ENCODE peak calls at places on chromosomes 12 and 14, in nine cellular contexts. E, C, P, N, L, W, I, Q and U are unnamed samples.

GRCh38 chr12:62761658-62762057 is 173.3 kb downstream of the PPM1H start:
- DNase-seq in N (no peak), E (no peak), I (peak; percentile 33), Q (no peak), W (peak; percentile 91), C (peak; percentile 14), L (no peak), P (no peak), U (no peak)

GRCh38 chr12:96322720-96323119 is 77.5 kb downstream of the CDK17 start:
- DNase-seq in E (no peak), W (no peak), I (no peak), P (no peak), N (no peak), Q (no peak), L (no peak), C (no peak), U (no peak)

GRCh38 chr12:132357623-132358186 is 28.3 kb upstream of the GALNT9 start:
- DNase-seq in I (no peak), P (no peak), E (no peak), Q (no peak), W (no peak), C (no peak), L (no peak), N (no peak), U (no peak)

GRCh38 chr14:30808576-30808975 is 65.8 kb upstream of the COCH start:
- DNase-seq in P (no peak), I (peak; percentile 18), Q (no peak), N (peak; percentile 8), C (no peak), L (no peak), W (peak; percentile 8), E (no peak), U (no peak)

GRCh38 chr12:20154060-20154459 is 214.3 kb upstream of the PDE3A start:
- DNase-seq in L (peak; percentile 46), N (no peak), C (no peak), E (no peak), Q (no peak), P (peak; percentile 37), W (peak; percentile 22), I (peak; percentile 24), U (no peak)

GRCh38 chr12:108609535-108610335 is 11.9 kb upstream of the TMEM119 start:
- DNase-seq in Q (no peak), N (no peak), E (peak; percentile 87), C (peak; percentile 84), I (peak; percentile 84), P (peak; percentile 74), W (peak; percentile 85), L (peak; percentile 90), U (peak; percentile 95)

GRCh38 chr14:35687335-35687939 is 121.7 kb downstream of the RALGAPA1 start:
- DNase-seq in I (peak; percentile 65), E (peak; percentile 27), L (peak; percentile 73), N (peak; percentile 61), W (peak; percentile 75), P (peak; percentile 78), Q (peak; percentile 75), C (no peak), U (peak; percentile 30)

GRCh38 chr14:95311752-95312151 is 8.0 kb downstream of the CLMN start:
- DNase-seq in Q (no peak), L (peak; percentile 16), P (no peak), E (no peak), N (no peak), C (no peak), I (no peak), W (peak; percentile 60), U (no peak)

GRCh38 chr12:106303202-106303820 is 778 bp downstream of the TCP11L2 start:
- DNase-seq in Q (peak; percentile 94), C (peak; percentile 97), N (peak; percentile 56), P (peak; percentile 88), L (peak; percentile 89), W (peak; percentile 75), E (no peak), I (peak; percentile 73), U (no peak)

GRCh38 chr14:75972729-75973480 is 8.9 kb downstream of the TGFB3 start:
- DNase-seq in L (no peak), N (no peak), I (no peak), P (no peak), C (no peak), W (no peak), E (no peak), Q (no peak), U (no peak)

GRCh38 chr12:1429980-1430379 is 164.4 kb downstream of the FBXL14 start:
- DNase-seq in C (no peak), I (peak; percentile 61), W (peak; percentile 95), E (peak; percentile 20), Q (no peak), P (peak; percentile 86), L (peak; percentile 90), N (no peak), U (peak; percentile 46)

DNA sequence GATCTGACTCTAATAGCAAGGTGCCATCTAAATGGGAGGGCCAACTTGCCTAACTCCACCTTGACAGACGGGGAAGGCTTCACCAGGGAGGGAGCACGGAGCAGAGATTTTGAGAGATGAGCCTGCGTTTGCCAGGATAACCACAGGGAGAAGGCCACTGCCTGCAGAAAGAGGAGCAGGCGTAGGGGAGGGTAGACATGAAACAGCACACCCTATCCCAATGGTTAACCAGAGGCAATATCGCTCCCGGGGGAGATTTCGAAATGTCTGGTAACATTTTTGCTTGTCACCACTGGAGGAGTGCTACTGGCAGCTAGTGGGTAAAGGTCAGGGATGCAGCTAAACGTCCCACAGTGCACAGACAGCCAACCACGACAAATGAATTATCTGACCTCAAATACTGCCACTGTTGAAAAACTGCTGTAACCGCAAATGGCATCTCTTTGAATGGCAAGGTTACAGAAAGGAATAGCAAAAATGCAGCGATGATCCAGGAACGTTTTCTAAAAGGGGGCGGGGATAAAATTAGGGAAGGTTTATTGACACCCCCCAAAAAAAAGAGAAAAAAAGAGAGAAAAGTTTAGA is 126.0 kb upstream of the ATF7IP start:
- DNase-seq in I (peak; percentile 24), Q (no peak), E (no peak), N (no peak), C (peak; percentile 14), W (peak; percentile 47), L (peak; percentile 87), P (peak; percentile 71), U (no peak)
- H3K4me3 ChIP-seq in I (no peak overlapping the region), Q (no peak overlapping the region), E (no peak overlapping the region), N (no peak overlapping the region), C (no peak overlapping the region), W (no peak overlapping the region), L (no peak overlapping the region), P (no peak overlapping the region), U (no peak overlapping the region)

DNA sequence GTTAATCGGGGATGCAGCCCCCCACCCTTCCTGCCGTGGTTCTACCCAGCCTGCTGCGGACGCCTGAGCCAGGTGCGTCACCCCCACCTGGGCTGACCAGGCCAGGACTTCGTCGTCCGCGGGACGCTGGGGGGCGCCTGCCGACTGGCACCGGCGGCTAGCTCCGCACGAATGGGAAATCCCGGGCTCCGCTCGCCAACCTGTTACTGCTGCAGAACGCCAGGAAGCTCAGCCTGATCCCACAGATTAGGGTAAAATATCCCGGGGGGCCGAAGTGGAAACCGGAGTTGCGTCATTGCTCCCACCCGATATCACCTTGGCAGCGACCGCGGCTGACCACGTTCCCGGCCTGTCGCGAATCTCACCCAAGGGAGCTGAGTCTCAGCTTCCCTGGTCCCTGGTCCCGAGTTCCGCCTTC is 528 bp upstream of the VDR start:
- DNase-seq in W (no peak), C (peak; percentile 34), Q (no peak), E (no peak), P (no peak), I (peak; percentile 8), N (no peak), L (no peak), U (no peak)
- TF ChIP-seq CTCF in W (peak; percentile 26), C (peak; percentile 32), Q (peak; percentile 52), E (peak; percentile 51), P (no peak), I (peak; percentile 50), N (peak; percentile 59), L (peak; percentile 50), U (peak; percentile 43)

GRCh38 chr14:103041464-103041863 is 15.9 kb downstream of the CDC42BPB start:
- DNase-seq in P (no peak), C (no peak), N (no peak), Q (no peak), L (no peak), I (no peak), W (no peak), E (no peak), U (no peak)
- H3K4me3 ChIP-seq in P (no peak overlapping the region), C (no peak overlapping the region), N (no peak overlapping the region), Q (no peak overlapping the region), L (no peak overlapping the region), I (no peak overlapping the region), W (no peak overlapping the region), E (no peak overlapping the region), U (no peak overlapping the region)

GRCh38 chr12:131332224-131332623 is 378.5 kb downstream of the ADGRD1 start:
- DNase-seq in P (no peak), Q (no peak), N (no peak), I (no peak), W (no peak), C (no peak), E (no peak), L (no peak), U (no peak)
- TF ChIP-seq CTCF in P (no peak), Q (no peak), N (no peak), I (no peak), W (no peak), C (no peak), E (no peak), L (no peak), U (no peak)

GRCh38 chr12:32548691-32549412 is 130.2 kb upstream of the DNM1L start:
- DNase-seq in I (peak; percentile 95), C (peak; percentile 61), L (peak; percentile 89), N (no peak), Q (no peak), W (peak; percentile 60), E (no peak), P (peak; percentile 63), U (peak; percentile 85)
- H3K4me3 ChIP-seq in I (no peak overlapping the region), C (no peak overlapping the region), L (no peak overlapping the region), N (no peak overlapping the region), Q (no peak overlapping the region), W (no peak overlapping the region), E (no peak overlapping the region), P (no peak overlapping the region), U (no peak overlapping the region)